ENCODE peak calls at places on chromosomes 2 and 18, in six cellular contexts. U is T-helper 1 cell; T is effector CD8-positive, alpha-beta T cell; K is stimulated activated CD8-positive, alpha-beta memory T cell treated with anti-CD3 and anti-CD28 coated beads, Interleukin-15, amount 100 ng/mL, for 1 hour; A is stimulated activated naive B cell treated with anti-CD40 and anti-IgM and Interleukin-4, amounts not matched to agents 10 μg/mL and 1 μg/mL and 100 μg/mL, for 72 hours; M is NCI-H69. E is an unnamed sample.
A peak's percentile ranks its signal among the peaks of the same experiment; 100 is the strongest.

GRCh38 chr2:75896779-75897366 is 186.2 kb upstream of the GCFC2 start:
- DNase-seq in K (no peak), M (peak; percentile 51), T (no peak), A (no peak), U (no peak), E (no peak)

GRCh38 chr2:71776227-71776626 is 322.9 kb downstream of the DYSF start:
- DNase-seq in K (no peak), U (no peak), A (no peak), M (no peak), T (no peak), E (no peak)

GRCh38 chr2:238863749-238864206 is 15.9 kb downstream of the TWIST2 start:
- DNase-seq in T (no peak), U (no peak), A (no peak), K (no peak), M (no peak), E (no peak)

GRCh38 chr18:74525741-74526140 is 8.6 kb upstream of the CNDP1 start:
- DNase-seq in K (no peak), T (no peak), M (no peak), A (no peak), U (no peak), E (no peak)

GRCh38 chr2:210428415-210429179 is 48.0 kb downstream of the LANCL1 start:
- DNase-seq in A (no peak), T (no peak), U (no peak), M (no peak), K (no peak), E (no peak)

GRCh38 chr18:74590606-74591005 is 7.1 kb upstream of the ZNF407 start:
- DNase-seq in T (no peak), K (no peak), A (no peak), U (no peak), M (no peak), E (no peak)

GRCh38 chr2:148338544-148338943 is 306.0 kb upstream of the EPC2 start:
- DNase-seq in A (no peak), T (no peak), M (no peak), U (no peak), K (no peak), E (no peak)

GRCh38 chr2:36453652-36454051 is 98.1 kb downstream of the CRIM1 start:
- DNase-seq in T (no peak), U (no peak), A (no peak), M (no peak), K (no peak), E (no peak)

GRCh38 chr2:154386186-154386585 is 312.3 kb upstream of the KCNJ3 start:
- DNase-seq in U (no peak), K (no peak), T (no peak), M (no peak), A (no peak), E (no peak)

GRCh38 chr2:41711736-41712135 is 336.1 kb upstream of the PKDCC start:
- DNase-seq in M (no peak), U (no peak), T (no peak), K (no peak), A (no peak), E (no peak)

GRCh38 chr2:39437522-39438296 is 624 bp upstream of the MAP4K3 start:
- DNase-seq in U (peak; percentile 43), K (no peak), M (peak; percentile 85), A (peak; percentile 26), T (peak; percentile 4), E (no peak)

GRCh38 chr2:226903179-226903578 is 67.3 kb downstream of the RHBDD1 start:
- DNase-seq in A (no peak), T (no peak), U (no peak), K (no peak), M (no peak), E (no peak)

GRCh38 chr2:71456617-71457016 is 3.3 kb downstream of the DYSF start:
- DNase-seq in K (no peak), T (no peak), M (no peak), U (no peak), A (no peak), E (no peak)

E was measured in thoracic aorta.